ENCODE peak calls at places on chromosomes 2 and 18, in seven cellular contexts. One of them, this sample, is unnamed.

GRCh38 chr2:18378020-18378653 is 182.3 kb downstream of the RDH14 start:
- DNase-seq in lower lobe of right lung: no peak
- DNase-seq in sigmoid colon: no peak
- DNase-seq in ovary: no peak
- DNase-seq in heart right ventricle: no peak
- DNase-seq in foreskin fibroblast: no peak
- DNase-seq in upper lobe of right lung: no peak
- DNase-seq in this sample: peak

GRCh38 chr2:127810156-127810636 is 775 bp downstream of the WDR33 start:
- DNase-seq in lower lobe of right lung: no peak
- DNase-seq in sigmoid colon: no peak
- DNase-seq in ovary: no peak
- DNase-seq in heart right ventricle: no peak
- DNase-seq in foreskin fibroblast: peak
- DNase-seq in upper lobe of right lung: no peak
- DNase-seq in this sample: peak

GRCh38 chr18:396251-396555 is 104.3 kb downstream of the COLEC12 start:
- DNase-seq in lower lobe of right lung: no peak
- DNase-seq in sigmoid colon: no peak
- DNase-seq in ovary: no peak
- DNase-seq in heart right ventricle: no peak
- DNase-seq in foreskin fibroblast: peak
- DNase-seq in upper lobe of right lung: no peak
- DNase-seq in this sample: no peak

GRCh38 chr18:78782951-78783563 is 196.6 kb upstream of the SALL3 start:
- DNase-seq in lower lobe of right lung: no peak
- DNase-seq in sigmoid colon: peak
- DNase-seq in ovary: no peak
- DNase-seq in heart right ventricle: no peak
- DNase-seq in foreskin fibroblast: no peak
- DNase-seq in upper lobe of right lung: no peak
- DNase-seq in this sample: no peak

GRCh38 chr18:79643049-79643765 is 36.4 kb upstream of the CTDP1 start:
- DNase-seq in lower lobe of right lung: peak
- DNase-seq in sigmoid colon: peak
- DNase-seq in ovary: no peak
- DNase-seq in heart right ventricle: no peak
- DNase-seq in foreskin fibroblast: no peak
- DNase-seq in upper lobe of right lung: peak
- DNase-seq in this sample: no peak

GRCh38 chr18:48136051-48136543 is 205.6 kb upstream of the SMAD2 start:
- DNase-seq in lower lobe of right lung: peak
- DNase-seq in sigmoid colon: no peak
- DNase-seq in ovary: peak
- DNase-seq in heart right ventricle: peak
- DNase-seq in foreskin fibroblast: no peak
- DNase-seq in upper lobe of right lung: no peak
- DNase-seq in this sample: no peak

GRCh38 chr2:235511187-235511661 is 17.4 kb downstream of the AGAP1 start:
- DNase-seq in lower lobe of right lung: peak
- DNase-seq in sigmoid colon: no peak
- DNase-seq in ovary: no peak
- DNase-seq in heart right ventricle: no peak
- DNase-seq in foreskin fibroblast: peak
- DNase-seq in upper lobe of right lung: peak
- DNase-seq in this sample: peak

GRCh38 chr2:14909795-14910194 is 277.3 kb downstream of the LRATD1 start:
- DNase-seq in lower lobe of right lung: no peak
- DNase-seq in sigmoid colon: no peak
- DNase-seq in ovary: no peak
- DNase-seq in heart right ventricle: no peak
- DNase-seq in foreskin fibroblast: no peak
- DNase-seq in upper lobe of right lung: no peak
- DNase-seq in this sample: no peak

GRCh38 chr2:76427447-76427846 is 716.7 kb upstream of the GCFC2 start:
- DNase-seq in lower lobe of right lung: no peak
- DNase-seq in sigmoid colon: no peak
- DNase-seq in ovary: no peak
- DNase-seq in heart right ventricle: no peak
- DNase-seq in foreskin fibroblast: no peak
- DNase-seq in upper lobe of right lung: no peak
- DNase-seq in this sample: no peak

GRCh38 chr18:36392163-36392887 is 94.8 kb downstream of the FHOD3 start:
- DNase-seq in lower lobe of right lung: no peak
- DNase-seq in sigmoid colon: no peak
- DNase-seq in ovary: no peak
- DNase-seq in heart right ventricle: no peak
- DNase-seq in foreskin fibroblast: no peak
- DNase-seq in upper lobe of right lung: no peak
- DNase-seq in this sample: no peak

GRCh38 chr2:84991404-84992151 is 20.6 kb downstream of the KCMF1 start:
- DNase-seq in lower lobe of right lung: no peak
- DNase-seq in sigmoid colon: no peak
- DNase-seq in ovary: no peak
- DNase-seq in heart right ventricle: no peak
- DNase-seq in foreskin fibroblast: peak
- DNase-seq in upper lobe of right lung: no peak
- DNase-seq in this sample: peak

GRCh38 chr2:28403388-28403956 is 10.8 kb downstream of the FOSL2 start:
- DNase-seq in lower lobe of right lung: no peak
- DNase-seq in sigmoid colon: peak
- DNase-seq in ovary: no peak
- DNase-seq in heart right ventricle: no peak
- DNase-seq in foreskin fibroblast: no peak
- DNase-seq in upper lobe of right lung: no peak
- DNase-seq in this sample: no peak

GRCh38 chr2:186733414-186733813 is 39.6 kb downstream of the FAM171B start:
- DNase-seq in lower lobe of right lung: no peak
- DNase-seq in sigmoid colon: no peak
- DNase-seq in ovary: no peak
- DNase-seq in heart right ventricle: no peak
- DNase-seq in foreskin fibroblast: no peak
- DNase-seq in upper lobe of right lung: no peak
- DNase-seq in this sample: no peak

GRCh38 chr2:50449306-50449705 is 582.6 kb downstream of the NRXN1 start:
- DNase-seq in lower lobe of right lung: no peak
- DNase-seq in sigmoid colon: no peak
- DNase-seq in ovary: no peak
- DNase-seq in heart right ventricle: no peak
- DNase-seq in foreskin fibroblast: no peak
- DNase-seq in upper lobe of right lung: no peak
- DNase-seq in this sample: peak

GRCh38 chr2:64730551-64731305 is 77.0 kb upstream of the SERTAD2 start:
- DNase-seq in lower lobe of right lung: peak
- DNase-seq in sigmoid colon: peak
- DNase-seq in ovary: peak
- DNase-seq in heart right ventricle: peak
- DNase-seq in foreskin fibroblast: peak
- DNase-seq in upper lobe of right lung: peak
- DNase-seq in this sample: peak

GRCh38 chr18:57659463-57660102 is 37.9 kb upstream of the NARS1 start:
- DNase-seq in lower lobe of right lung: no peak
- DNase-seq in sigmoid colon: no peak
- DNase-seq in ovary: no peak
- DNase-seq in heart right ventricle: no peak
- DNase-seq in foreskin fibroblast: no peak
- DNase-seq in upper lobe of right lung: no peak
- DNase-seq in this sample: no peak

GRCh38 chr2:217660423-217660822 is 342.4 kb downstream of the TNS1 start:
- DNase-seq in lower lobe of right lung: no peak
- DNase-seq in sigmoid colon: no peak
- DNase-seq in ovary: no peak
- DNase-seq in heart right ventricle: no peak
- DNase-seq in foreskin fibroblast: no peak
- DNase-seq in upper lobe of right lung: no peak
- DNase-seq in this sample: no peak

GRCh38 chr2:47226124-47227040 is 71.3 kb upstream of the STPG4 start:
- DNase-seq in lower lobe of right lung: no peak
- DNase-seq in sigmoid colon: no peak
- DNase-seq in ovary: no peak
- DNase-seq in heart right ventricle: no peak
- DNase-seq in foreskin fibroblast: no peak
- DNase-seq in upper lobe of right lung: no peak
- DNase-seq in this sample: no peak

DNA sequence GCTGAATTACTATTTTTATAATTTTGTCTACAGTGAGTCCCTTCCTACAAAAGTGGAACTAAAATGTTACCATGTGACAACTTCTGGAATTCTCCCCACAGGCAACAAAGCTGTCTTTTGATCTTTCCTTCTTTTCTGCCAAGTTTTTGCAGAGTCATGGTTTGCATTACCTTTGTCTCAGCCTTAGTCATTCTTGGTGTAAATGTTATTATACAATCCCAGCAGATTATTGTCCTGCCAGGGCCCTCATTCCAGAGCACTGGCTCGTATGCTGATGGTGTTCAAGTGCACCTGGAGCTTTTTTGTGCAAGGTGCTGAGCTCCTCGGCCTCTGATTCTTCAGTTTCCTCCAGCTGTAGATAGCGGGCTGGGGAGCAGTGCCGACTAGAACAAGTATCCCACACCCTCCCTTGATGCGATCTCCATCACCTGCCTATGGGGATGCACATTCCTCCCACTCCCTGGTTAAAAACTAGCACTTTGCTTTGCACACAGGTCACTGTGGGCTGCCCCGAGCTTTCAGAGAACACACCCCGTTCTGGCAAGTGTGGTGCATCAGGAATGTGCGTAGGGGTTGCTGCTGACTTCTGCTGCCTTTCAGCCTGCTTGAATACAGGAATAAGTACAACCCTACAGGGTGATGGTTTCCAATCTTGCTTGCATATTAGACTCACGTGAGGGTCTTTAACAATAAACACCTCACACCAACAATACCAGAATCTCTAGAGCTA is 263.6 kb downstream of the RNF144A start:
- DNase-seq in lower lobe of right lung: no peak
- DNase-seq in sigmoid colon: no peak
- DNase-seq in ovary: no peak
- DNase-seq in heart right ventricle: no peak
- DNase-seq in foreskin fibroblast: no peak
- DNase-seq in upper lobe of right lung: no peak
- DNase-seq in this sample: peak
- TF ChIP-seq CTCF in lower lobe of right lung: no peak
- TF ChIP-seq CTCF in sigmoid colon: no peak
- TF ChIP-seq CTCF in ovary: no peak
- TF ChIP-seq CTCF in heart right ventricle: no peak
- TF ChIP-seq CTCF in foreskin fibroblast: no peak
- TF ChIP-seq CTCF in upper lobe of right lung: no peak
- TF ChIP-seq CTCF in this sample: no peak

GRCh38 chr18:70219688-70220087 is 14.2 kb upstream of the RTTN start:
- DNase-seq in lower lobe of right lung: no peak
- DNase-seq in sigmoid colon: no peak
- DNase-seq in ovary: no peak
- DNase-seq in heart right ventricle: no peak
- DNase-seq in foreskin fibroblast: no peak
- DNase-seq in upper lobe of right lung: no peak
- DNase-seq in this sample: peak
- H3K4me3 ChIP-seq in lower lobe of right lung: no peak
- H3K4me3 ChIP-seq in sigmoid colon: no peak
- H3K4me3 ChIP-seq in ovary: no peak
- H3K4me3 ChIP-seq in heart right ventricle: no peak
- H3K4me3 ChIP-seq in foreskin fibroblast: no peak
- H3K4me3 ChIP-seq in upper lobe of right lung: no peak
- H3K4me3 ChIP-seq in this sample: no peak

GRCh38 chr2:182592691-182593393 is 123.2 kb upstream of the DNAJC10 start:
- DNase-seq in lower lobe of right lung: no peak
- DNase-seq in sigmoid colon: no peak
- DNase-seq in ovary: no peak
- DNase-seq in heart right ventricle: no peak
- DNase-seq in foreskin fibroblast: no peak
- DNase-seq in upper lobe of right lung: no peak
- DNase-seq in this sample: no peak
- TF ChIP-seq CTCF in lower lobe of right lung: no peak
- TF ChIP-seq CTCF in sigmoid colon: no peak
- TF ChIP-seq CTCF in ovary: no peak
- TF ChIP-seq CTCF in heart right ventricle: no peak
- TF ChIP-seq CTCF in foreskin fibroblast: no peak
- TF ChIP-seq CTCF in upper lobe of right lung: no peak
- TF ChIP-seq CTCF in this sample: no peak

GRCh38 chr18:68399721-68400120 is 315.2 kb downstream of the TMX3 start:
- DNase-seq in lower lobe of right lung: no peak
- DNase-seq in sigmoid colon: no peak
- DNase-seq in ovary: no peak
- DNase-seq in heart right ventricle: no peak
- DNase-seq in foreskin fibroblast: no peak
- DNase-seq in upper lobe of right lung: no peak
- DNase-seq in this sample: no peak
- H3K4me3 ChIP-seq in lower lobe of right lung: no peak
- H3K4me3 ChIP-seq in sigmoid colon: no peak
- H3K4me3 ChIP-seq in ovary: no peak
- H3K4me3 ChIP-seq in heart right ventricle: no peak
- H3K4me3 ChIP-seq in foreskin fibroblast: no peak
- H3K4me3 ChIP-seq in upper lobe of right lung: no peak
- H3K4me3 ChIP-seq in this sample: no peak

GRCh38 chr2:149645391-149645790 is 57.8 kb upstream of the MMADHC start:
- DNase-seq in lower lobe of right lung: no peak
- DNase-seq in sigmoid colon: no peak
- DNase-seq in ovary: no peak
- DNase-seq in heart right ventricle: no peak
- DNase-seq in foreskin fibroblast: peak
- DNase-seq in upper lobe of right lung: no peak
- DNase-seq in this sample: no peak
- TF ChIP-seq CTCF in lower lobe of right lung: no peak
- TF ChIP-seq CTCF in sigmoid colon: no peak
- TF ChIP-seq CTCF in ovary: no peak
- TF ChIP-seq CTCF in heart right ventricle: no peak
- TF ChIP-seq CTCF in foreskin fibroblast: peak
- TF ChIP-seq CTCF in upper lobe of right lung: no peak
- TF ChIP-seq CTCF in this sample: no peak

GRCh38 chr2:11009176-11009575 is 97.4 kb downstream of the KCNF1 start:
- DNase-seq in lower lobe of right lung: no peak
- DNase-seq in sigmoid colon: no peak
- DNase-seq in ovary: no peak
- DNase-seq in heart right ventricle: no peak
- DNase-seq in foreskin fibroblast: no peak
- DNase-seq in upper lobe of right lung: no peak
- DNase-seq in this sample: no peak
- H3K4me3 ChIP-seq in lower lobe of right lung: no peak
- H3K4me3 ChIP-seq in sigmoid colon: no peak
- H3K4me3 ChIP-seq in ovary: no peak
- H3K4me3 ChIP-seq in heart right ventricle: no peak
- H3K4me3 ChIP-seq in foreskin fibroblast: no peak
- H3K4me3 ChIP-seq in upper lobe of right lung: no peak
- H3K4me3 ChIP-seq in this sample: no peak